ENCODE peak calls at places on chromosomes 5 and 9, in five cellular contexts. T is GM12878, Q is H1, E is GM12891, I is HepG2. K is an unnamed sample.

GRCh38 chr5:114581136-114581535 is 219.3 kb downstream of the KCNN2 start:
- DNase-seq in T (no peak), Q (no peak), E (no peak), I (no peak), K (no peak)

GRCh38 chr9:84974258-84974657 is 304.7 kb downstream of the NTRK2 start:
- DNase-seq in T (no peak), Q (no peak), E (no peak), I (no peak), K (no peak)

GRCh38 chr5:126233256-126233655 is 190.0 kb upstream of the GRAMD2B start:
- DNase-seq in T (no peak), Q (no peak), E (no peak), I (no peak), K (no peak)

GRCh38 chr9:127803507-127804352 is 1.0 kb downstream of the FPGS start:
- DNase-seq in T (no peak), Q (no peak), E (no peak), I (no peak), K (no peak)

GRCh38 chr5:169416583-169417196 is 115.8 kb upstream of the SLIT3 start:
- DNase-seq in T (peak; percentile 44), Q (no peak), E (no peak), I (no peak), K (peak; percentile 5)

GRCh38 chr5:84255318-84255717 is 129.4 kb downstream of the EDIL3 start:
- DNase-seq in T (no peak), Q (no peak), E (peak; percentile 6), I (peak; percentile 3), K (no peak)

GRCh38 chr5:41115281-41115680 is 44.1 kb upstream of the MROH2B start:
- DNase-seq in T (no peak), Q (no peak), E (no peak), I (no peak), K (no peak)

GRCh38 chr9:105191508-105192118 is 52.8 kb upstream of the SLC44A1 start:
- DNase-seq in T (peak; percentile 39), Q (no peak), E (no peak), I (peak; percentile 95), K (no peak)

GRCh38 chr9:137772281-137772873 is 105.2 kb upstream of the CACNA1B start:
- DNase-seq in T (no peak), Q (peak; percentile 59), E (no peak), I (no peak), K (no peak)

GRCh38 chr5:1351156-1351555 is 6.3 kb upstream of the CLPTM1L start:
- DNase-seq in T (no peak), Q (no peak), E (no peak), I (no peak), K (no peak)

GRCh38 chr9:97412628-97413382 is 909 bp downstream of the TDRD7 start:
- DNase-seq in T (no peak), Q (no peak), E (no peak), I (no peak), K (no peak)

GRCh38 chr9:70932097-70932496 is 189.3 kb downstream of the TRPM3 start:
- DNase-seq in T (no peak), Q (no peak), E (no peak), I (no peak), K (no peak)

GRCh38 chr5:61811052-61811451 is 479.0 kb downstream of the ZSWIM6 start:
- DNase-seq in T (no peak), Q (no peak), E (no peak), I (no peak), K (no peak)

GRCh38 chr9:35186524-35186923 is 24.7 kb downstream of the UNC13B start:
- DNase-seq in T (no peak), Q (no peak), E (no peak), I (no peak), K (no peak)

GRCh38 chr9:107929439-107929838 is 439.9 kb upstream of the KLF4 start:
- DNase-seq in T (no peak), Q (no peak), E (no peak), I (no peak), K (no peak)

GRCh38 chr9:36901528-36901927 is 132.5 kb downstream of the PAX5 start:
- DNase-seq in T (no peak), Q (no peak), E (no peak), I (no peak), K (no peak)

GRCh38 chr9:130128251-130128650 is 44.0 kb upstream of the NCS1 start:
- DNase-seq in T (peak; percentile 66), Q (no peak), E (no peak), I (no peak), K (no peak)

GRCh38 chr5:126508962-126509279 is 85.7 kb downstream of the GRAMD2B start:
- DNase-seq in T (no peak), Q (no peak), E (no peak), I (no peak), K (no peak)

GRCh38 chr9:107068581-107068980 is 205.6 kb downstream of the ZNF462 start:
- DNase-seq in T (no peak), Q (no peak), E (no peak), I (peak; percentile 18), K (no peak)

GRCh38 chr5:157888814-157889532 is 30.0 kb upstream of the CLINT1 start:
- DNase-seq in T (no peak), Q (no peak), E (no peak), I (no peak), K (no peak)

GRCh38 chr5:68290260-68290674 is 74.7 kb downstream of the PIK3R1 start:
- DNase-seq in T (no peak), Q (no peak), E (no peak), I (no peak), K (no peak)

GRCh38 chr5:140611020-140611521 is 21.9 kb downstream of the CD14 start:
- DNase-seq in T (no peak), Q (no peak), E (no peak), I (peak; percentile 68), K (no peak)

GRCh38 chr9:121895836-121896544 is 197.1 kb downstream of the TTLL11 start:
- DNase-seq in T (no peak), Q (no peak), E (no peak), I (peak; percentile 5), K (no peak)

GRCh38 chr5:40258205-40258604 is 421.5 kb upstream of the PTGER4 start:
- DNase-seq in T (no peak), Q (no peak), E (no peak), I (no peak), K (no peak)

GRCh38 chr9:86720893-86721698 is 226.2 kb downstream of the GAS1 start:
- DNase-seq in T (no peak), Q (no peak), E (no peak), I (no peak), K (no peak)

GRCh38 chr5:78509884-78510769 is 138.4 kb downstream of the LHFPL2 start:
- DNase-seq in T (no peak), Q (peak; percentile 82), E (peak; percentile 66), I (no peak), K (peak; percentile 75)

GRCh38 chr9:134612309-134612708 is 29.3 kb upstream of the COL5A1 start:
- DNase-seq in T (no peak), Q (no peak), E (no peak), I (no peak), K (no peak)

GRCh38 chr5:159602434-159602833 is 272.1 kb upstream of the IL12B start:
- DNase-seq in T (no peak), Q (no peak), E (no peak), I (no peak), K (no peak)

GRCh38 chr5:94376672-94377345 is 241.6 kb downstream of the KIAA0825 start:
- DNase-seq in T (no peak), Q (no peak), E (no peak), I (no peak), K (no peak)

GRCh38 chr5:94375801-94376200 is 242.6 kb downstream of the KIAA0825 start:
- DNase-seq in T (no peak), Q (no peak), E (no peak), I (no peak), K (no peak)

GRCh38 chr5:94374336-94374735 is 244.1 kb downstream of the KIAA0825 start:
- DNase-seq in T (no peak), Q (no peak), E (no peak), I (no peak), K (no peak)

GRCh38 chr5:94378062-94378461 is 240.3 kb downstream of the KIAA0825 start:
- DNase-seq in T (no peak), Q (no peak), E (no peak), I (no peak), K (no peak)
- TF ChIP-seq TAF1 in T (no peak), Q (no peak), E (no peak), I (no peak), K (no peak)

DNA sequence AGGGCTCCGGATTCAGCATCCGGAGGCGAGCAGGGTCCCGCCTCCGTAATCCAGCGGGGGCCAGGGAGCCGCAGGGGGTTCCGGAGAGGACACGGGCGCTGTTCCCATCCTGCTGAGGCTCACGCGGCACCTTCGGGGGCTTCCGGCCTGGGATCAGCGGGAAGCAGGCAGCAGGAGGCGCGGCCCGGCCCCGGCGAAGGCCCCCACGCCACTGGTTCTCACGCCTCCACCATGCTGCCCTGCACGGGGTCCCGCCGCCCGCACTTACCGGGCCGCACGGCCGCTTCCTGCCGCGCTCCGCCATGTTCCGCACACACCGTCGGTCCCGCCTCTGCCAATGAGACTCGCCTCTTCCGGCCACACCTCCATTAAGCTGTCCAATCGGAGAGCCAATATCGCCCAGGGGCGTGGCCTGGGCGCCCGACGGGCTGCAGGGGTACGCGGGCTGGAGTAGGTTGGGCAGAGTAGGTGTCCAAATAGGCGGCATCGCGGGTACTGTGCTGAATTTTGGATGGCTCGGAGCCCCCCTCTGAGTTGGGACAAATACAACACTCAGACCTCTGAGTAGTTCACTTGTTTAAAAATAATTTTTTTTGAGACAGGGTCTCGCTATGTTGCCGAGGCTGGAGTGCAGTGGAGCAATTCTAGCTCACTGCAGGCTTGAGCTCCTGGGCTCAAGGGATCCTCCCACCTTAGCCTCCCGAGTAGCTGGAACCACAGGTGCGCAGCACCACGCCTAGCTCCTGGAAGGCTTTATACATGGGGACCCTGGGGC is at the start of gene SPOUT1:
- DNase-seq in T (peak; percentile 77), Q (peak; percentile 96), E (peak; percentile 99), I (peak; percentile 84), K (peak; percentile 99)
- TF ChIP-seq POLR2A in T (peak; percentile 98), Q (peak; percentile 89), E (peak; percentile 87), I (peak; percentile 77), K (peak; percentile 95)

GRCh38 chr9:92971776-92972175 is 24.5 kb downstream of the FGD3 start:
- DNase-seq in T (no peak), Q (peak; percentile 39), E (no peak), I (no peak), K (no peak)

GRCh38 chr9:92971121-92971520 is 23.8 kb downstream of the FGD3 start:
- DNase-seq in T (no peak), Q (peak; percentile 46), E (no peak), I (no peak), K (no peak)

GRCh38 chr9:92968081-92968480 is 20.8 kb downstream of the FGD3 start:
- DNase-seq in T (no peak), Q (no peak), E (no peak), I (no peak), K (no peak)

GRCh38 chr9:92969516-92970466 is 22.5 kb downstream of the FGD3 start:
- DNase-seq in T (no peak), Q (no peak), E (no peak), I (no peak), K (no peak)

GRCh38 chr9:92970467-92970923 is 23.2 kb downstream of the FGD3 start:
- DNase-seq in T (no peak), Q (peak; percentile 55), E (no peak), I (no peak), K (no peak)
- TF ChIP-seq TAF1 in T (no peak), Q (peak; percentile 31), E (no peak), I (no peak), K (no peak)

GRCh38 chr5:106331415-106331814 is 1339.3 kb downstream of the EFNA5 start:
- DNase-seq in T (no peak), Q (no peak), E (no peak), I (no peak), K (no peak)
- TF ChIP-seq POLR2A in T (no peak), Q (no peak), E (no peak), I (no peak), K (no peak)

GRCh38 chr5:154756871-154757646 is 1.9 kb downstream of the LARP1 start:
- DNase-seq in T (no peak), Q (no peak), E (no peak), I (no peak), K (no peak)
- TF ChIP-seq TAF1 in T (no peak), Q (peak; percentile 41), E (no peak), I (no peak), K (no peak)

K was measured in GM12892.